ENCODE peak calls at places on chromosomes 5 and 9, in six cellular contexts. B, C, M, Q, K and S are unnamed samples.

GRCh38 chr5:25544652-25545249 is 900.0 kb upstream of the CDH10 start:
- DNase-seq in M (no peak), C (peak; percentile 1), B (peak; percentile 23), K (peak; percentile 31), Q (no peak), S (no peak)

GRCh38 chr5:168282120-168282519 is 9.3 kb upstream of the WWC1 start:
- DNase-seq in Q (peak; percentile 81), C (peak; percentile 57), B (peak; percentile 35), M (no peak), K (peak; percentile 52), S (no peak)

GRCh38 chr5:6724321-6724929 is 11.2 kb downstream of the TENT4A start:
- DNase-seq in K (no peak), C (no peak), M (no peak), Q (no peak), B (no peak), S (no peak)

GRCh38 chr5:132760043-132760420 is 12.8 kb downstream of the CCNI2 start:
- DNase-seq in C (no peak), M (no peak), K (no peak), Q (no peak), B (no peak), S (no peak)

GRCh38 chr5:96876292-96876850 is at the start of gene ERAP2:
- DNase-seq in C (peak; percentile 44), K (peak; percentile 25), M (no peak), B (peak; percentile 50), Q (peak; percentile 48), S (no peak)

GRCh38 chr9:135992486-135993408 is 31.6 kb upstream of the UBAC1 start:
- DNase-seq in K (peak; percentile 81), C (peak; percentile 72), M (no peak), Q (peak; percentile 95), B (peak; percentile 78), S (no peak)

GRCh38 chr9:132880311-132880661 is 1.6 kb downstream of the SPACA9 start:
- DNase-seq in C (peak; percentile 15), K (no peak), Q (no peak), B (peak; percentile 37), M (no peak), S (no peak)

GRCh38 chr5:116437922-116438578 is 136.6 kb downstream of the SEMA6A start:
- DNase-seq in C (no peak), K (no peak), M (no peak), Q (no peak), B (no peak), S (no peak)

GRCh38 chr5:151107738-151108520 is 27.1 kb upstream of the TNIP1 start:
- DNase-seq in M (no peak), K (no peak), C (peak; percentile 43), B (no peak), Q (peak; percentile 75), S (no peak)

GRCh38 chr9:124291801-124292396 is 34.1 kb downstream of the NEK6 start:
- DNase-seq in Q (no peak), M (no peak), B (peak; percentile 36), K (peak; percentile 32), C (no peak), S (no peak)

GRCh38 chr9:1267581-1267980 is 217.4 kb downstream of the DMRT2 start:
- DNase-seq in K (no peak), Q (no peak), C (no peak), M (no peak), B (no peak), S (no peak)

GRCh38 chr9:34988218-34989055 is 1.1 kb upstream of the DNAJB5 start:
- DNase-seq in C (no peak), Q (no peak), K (no peak), M (no peak), B (no peak), S (peak; percentile 35)

GRCh38 chr5:82142928-82143577 is 135.1 kb downstream of the RPS23 start:
- DNase-seq in Q (no peak), M (no peak), C (no peak), B (no peak), K (no peak), S (no peak)

GRCh38 chr5:180640765-180641565 is 8.4 kb downstream of the FLT4 start:
- DNase-seq in Q (no peak), M (no peak), K (no peak), C (no peak), B (no peak), S (no peak)

GRCh38 chr5:179187229-179187678 is 127.1 kb downstream of the ZNF354C start:
- DNase-seq in Q (no peak), B (no peak), K (peak; percentile 85), C (no peak), M (no peak), S (no peak)

GRCh38 chr9:136634904-136635303 is 27.8 kb upstream of the EGFL7 start:
- DNase-seq in Q (no peak), C (no peak), B (peak; percentile 90), M (no peak), K (no peak), S (no peak)